ENCODE peak calls at places on chromosome 15, in five cellular contexts. One of them, this sample, is unnamed.

GRCh38 chr15:45790325-45790943 is 155.6 kb downstream of the SQOR start:
- DNase-seq in pancreas: peak; percentile 5
- DNase-seq in GM03348: peak; percentile 49
- DNase-seq in SW480: peak; percentile 11
- DNase-seq in body of pancreas: peak; percentile 45
- DNase-seq in this sample: peak; percentile 14

GRCh38 chr15:39594056-39594763 is 13.3 kb downstream of the THBS1 start:
- DNase-seq in pancreas: no peak
- DNase-seq in GM03348: no peak
- DNase-seq in SW480: no peak
- DNase-seq in body of pancreas: no peak
- DNase-seq in this sample: no peak

GRCh38 chr15:42024303-42024702 is 3.5 kb upstream of the PLA2G4E start:
- DNase-seq in pancreas: no peak
- DNase-seq in GM03348: no peak
- DNase-seq in SW480: no peak
- DNase-seq in body of pancreas: no peak
- DNase-seq in this sample: no peak

GRCh38 chr15:50854594-50855490 is 53.6 kb upstream of the AP4E1 start:
- DNase-seq in pancreas: no peak
- DNase-seq in GM03348: no peak
- DNase-seq in SW480: no peak
- DNase-seq in body of pancreas: no peak
- DNase-seq in this sample: no peak

GRCh38 chr15:93291380-93291779 is 202.4 kb upstream of the RGMA start:
- DNase-seq in pancreas: no peak
- DNase-seq in GM03348: no peak
- DNase-seq in SW480: no peak
- DNase-seq in body of pancreas: no peak
- DNase-seq in this sample: no peak

GRCh38 chr15:95857124-95857757 is 473.3 kb upstream of the NR2F2 start:
- DNase-seq in pancreas: no peak
- DNase-seq in GM03348: peak; percentile 33
- DNase-seq in SW480: no peak
- DNase-seq in body of pancreas: no peak
- DNase-seq in this sample: no peak

GRCh38 chr15:40932146-40932545 is 3.0 kb downstream of the DLL4 start:
- DNase-seq in pancreas: no peak
- DNase-seq in GM03348: no peak
- DNase-seq in SW480: no peak
- DNase-seq in body of pancreas: no peak
- DNase-seq in this sample: no peak

GRCh38 chr15:51536965-51537574 is 85.5 kb downstream of the DMXL2 start:
- DNase-seq in pancreas: no peak
- DNase-seq in GM03348: peak; percentile 52
- DNase-seq in SW480: peak; percentile 14
- DNase-seq in body of pancreas: no peak
- DNase-seq in this sample: no peak

GRCh38 chr15:64507293-64507802 is 47.0 kb downstream of the ZNF609 start:
- DNase-seq in pancreas: peak; percentile 76
- DNase-seq in GM03348: peak; percentile 76
- DNase-seq in SW480: no peak
- DNase-seq in body of pancreas: peak; percentile 92
- DNase-seq in this sample: peak; percentile 35

GRCh38 chr15:70526221-70526973 is 237.0 kb downstream of the UACA start:
- DNase-seq in pancreas: no peak
- DNase-seq in GM03348: peak; percentile 87
- DNase-seq in SW480: peak; percentile 95
- DNase-seq in body of pancreas: peak; percentile 43
- DNase-seq in this sample: no peak

GRCh38 chr15:90266485-90266884 is 1.0 kb downstream of the NGRN start:
- DNase-seq in pancreas: no peak
- DNase-seq in GM03348: no peak
- DNase-seq in SW480: no peak
- DNase-seq in body of pancreas: no peak
- DNase-seq in this sample: peak; percentile 61

GRCh38 chr15:77029166-77030041 is 34.5 kb downstream of the PSTPIP1 start:
- DNase-seq in pancreas: peak; percentile 1
- DNase-seq in GM03348: no peak
- DNase-seq in SW480: no peak
- DNase-seq in body of pancreas: peak; percentile 1
- DNase-seq in this sample: no peak

GRCh38 chr15:32718082-32718821 is 448 bp downstream of the GREM1 start:
- DNase-seq in pancreas: no peak
- DNase-seq in GM03348: peak; percentile 45
- DNase-seq in SW480: no peak
- DNase-seq in body of pancreas: no peak
- DNase-seq in this sample: no peak

GRCh38 chr15:32730677-32731654 is 13.2 kb downstream of the GREM1 start:
- DNase-seq in pancreas: peak; percentile 32
- DNase-seq in GM03348: peak; percentile 55
- DNase-seq in SW480: peak; percentile 57
- DNase-seq in body of pancreas: peak; percentile 67
- DNase-seq in this sample: no peak

GRCh38 chr15:29242466-29243242 is 27.0 kb downstream of the NSMCE3 start:
- DNase-seq in pancreas: no peak
- DNase-seq in GM03348: peak; percentile 13
- DNase-seq in SW480: no peak
- DNase-seq in body of pancreas: no peak
- DNase-seq in this sample: peak; percentile 16

GRCh38 chr15:71003314-71003713 is 110.7 kb downstream of the LRRC49 start:
- DNase-seq in pancreas: no peak
- DNase-seq in GM03348: peak; percentile 51
- DNase-seq in SW480: no peak
- DNase-seq in body of pancreas: no peak
- DNase-seq in this sample: no peak

GRCh38 chr15:37134699-37135131 is 34.4 kb upstream of the MEIS2 start:
- DNase-seq in pancreas: no peak
- DNase-seq in GM03348: peak; percentile 73
- DNase-seq in SW480: peak; percentile 18
- DNase-seq in body of pancreas: peak; percentile 27
- DNase-seq in this sample: no peak

GRCh38 chr15:93046721-93047120 is 42.3 kb downstream of the RGMA start:
- DNase-seq in pancreas: no peak
- DNase-seq in GM03348: no peak
- DNase-seq in SW480: no peak
- DNase-seq in body of pancreas: no peak
- DNase-seq in this sample: no peak

GRCh38 chr15:31461375-31461774 is 134.7 kb downstream of the KLF13 start:
- DNase-seq in pancreas: no peak
- DNase-seq in GM03348: no peak
- DNase-seq in SW480: no peak
- DNase-seq in body of pancreas: no peak
- DNase-seq in this sample: no peak

GRCh38 chr15:65414841-65415621 is 7.7 kb downstream of the IGDCC4 start:
- DNase-seq in pancreas: peak; percentile 70
- DNase-seq in GM03348: no peak
- DNase-seq in SW480: no peak
- DNase-seq in body of pancreas: peak; percentile 66
- DNase-seq in this sample: peak; percentile 24

GRCh38 chr15:31080618-31081017 is 20.9 kb downstream of the TRPM1 start:
- DNase-seq in pancreas: no peak
- DNase-seq in GM03348: peak; percentile 50
- DNase-seq in SW480: no peak
- DNase-seq in body of pancreas: peak; percentile 46
- DNase-seq in this sample: peak; percentile 39

GRCh38 chr15:90489944-90490343 is 39.8 kb upstream of the CRTC3 start:
- DNase-seq in pancreas: no peak
- DNase-seq in GM03348: no peak
- DNase-seq in SW480: no peak
- DNase-seq in body of pancreas: no peak
- DNase-seq in this sample: no peak

GRCh38 chr15:48493763-48494225 is 151.7 kb downstream of the FBN1 start:
- DNase-seq in pancreas: no peak
- DNase-seq in GM03348: no peak
- DNase-seq in SW480: no peak
- DNase-seq in body of pancreas: no peak
- DNase-seq in this sample: no peak

GRCh38 chr15:88509321-88509720 is 37.2 kb downstream of the DET1 start:
- DNase-seq in pancreas: no peak
- DNase-seq in GM03348: no peak
- DNase-seq in SW480: no peak
- DNase-seq in body of pancreas: no peak
- DNase-seq in this sample: no peak

GRCh38 chr15:88604972-88605506 is 16.1 kb upstream of the AEN start:
- DNase-seq in pancreas: no peak
- DNase-seq in GM03348: no peak
- DNase-seq in SW480: no peak
- DNase-seq in body of pancreas: no peak
- DNase-seq in this sample: no peak

GRCh38 chr15:39462691-39463090 is 118.2 kb upstream of the THBS1 start:
- DNase-seq in pancreas: no peak
- DNase-seq in GM03348: peak; percentile 39
- DNase-seq in SW480: no peak
- DNase-seq in body of pancreas: no peak
- DNase-seq in this sample: no peak

GRCh38 chr15:77036537-77037474 is 34.1 kb downstream of the TSPAN3 start:
- DNase-seq in pancreas: no peak
- DNase-seq in GM03348: no peak
- DNase-seq in SW480: no peak
- DNase-seq in body of pancreas: no peak
- DNase-seq in this sample: peak; percentile 29

GRCh38 chr15:40278026-40278425 is 4.8 kb downstream of the ANKRD63 start:
- DNase-seq in pancreas: no peak
- DNase-seq in GM03348: no peak
- DNase-seq in SW480: no peak
- DNase-seq in body of pancreas: no peak
- DNase-seq in this sample: no peak

GRCh38 chr15:25830844-25831443 is 32.2 kb downstream of the ATP10A start:
- DNase-seq in pancreas: no peak
- DNase-seq in GM03348: peak; percentile 94
- DNase-seq in SW480: no peak
- DNase-seq in body of pancreas: peak; percentile 33
- DNase-seq in this sample: no peak

GRCh38 chr15:67006089-67007065 is 59.0 kb upstream of the SMAD3 start:
- DNase-seq in pancreas: no peak
- DNase-seq in GM03348: no peak
- DNase-seq in SW480: no peak
- DNase-seq in body of pancreas: no peak
- DNase-seq in this sample: no peak

GRCh38 chr15:62783303-62783957 is 259.1 kb upstream of the TPM1 start:
- DNase-seq in pancreas: no peak
- DNase-seq in GM03348: peak; percentile 69
- DNase-seq in SW480: no peak
- DNase-seq in body of pancreas: no peak
- DNase-seq in this sample: no peak

GRCh38 chr15:67969892-67970291 is 84.2 kb upstream of the PIAS1 start:
- DNase-seq in pancreas: no peak
- DNase-seq in GM03348: no peak
- DNase-seq in SW480: no peak
- DNase-seq in body of pancreas: no peak
- DNase-seq in this sample: no peak

GRCh38 chr15:96296264-96296663 is 34.2 kb upstream of the NR2F2 start:
- DNase-seq in pancreas: no peak
- DNase-seq in GM03348: no peak
- DNase-seq in SW480: no peak
- DNase-seq in body of pancreas: no peak
- DNase-seq in this sample: no peak

GRCh38 chr15:83064859-83065258 is 2.2 kb downstream of the BTBD1 start:
- DNase-seq in pancreas: no peak
- DNase-seq in GM03348: no peak
- DNase-seq in SW480: peak; percentile 6
- DNase-seq in body of pancreas: no peak
- DNase-seq in this sample: no peak

GRCh38 chr15:37132826-37133417 is 32.6 kb upstream of the MEIS2 start:
- DNase-seq in pancreas: no peak
- DNase-seq in GM03348: no peak
- DNase-seq in SW480: no peak
- DNase-seq in body of pancreas: no peak
- DNase-seq in this sample: no peak

GRCh38 chr15:82832601-82833209 is 23.3 kb downstream of the WHAMM start:
- DNase-seq in pancreas: no peak
- DNase-seq in GM03348: peak; percentile 86
- DNase-seq in SW480: peak; percentile 61
- DNase-seq in body of pancreas: no peak
- DNase-seq in this sample: peak; percentile 73

GRCh38 chr15:50377867-50378751 is 23.1 kb upstream of the GABPB1 start:
- DNase-seq in pancreas: no peak
- DNase-seq in GM03348: no peak
- DNase-seq in SW480: no peak
- DNase-seq in body of pancreas: no peak
- DNase-seq in this sample: no peak

GRCh38 chr15:87416591-87417257 is 839.8 kb downstream of the NTRK3 start:
- DNase-seq in pancreas: no peak
- DNase-seq in GM03348: no peak
- DNase-seq in SW480: no peak
- DNase-seq in body of pancreas: no peak
- DNase-seq in this sample: no peak